ENCODE peak calls at places on chromosome 6, in six cellular contexts. G is activated T-helper 1 cell treated with anti-CD3 and anti-CD28 coated beads, Interleukin-12 subunit alpha, Interleukin-12 subunit beta, Interleukin-2, Interleukin-4 antibody, amounts not matched to agents 30 ng/mL and 10 ng/mL and 1 ng/mL, durations not matched to agents 14 hours and 24 hours and 36 hours; D is SK-N-DZ; Y is Right ventricle myocardium superior; Z is activated CD4-positive, alpha-beta T cell treated with anti-CD3 and anti-CD28 coated beads for 24 hours; P is cardiac muscle cell. O is an unnamed sample.

GRCh38 chr6:9502991-9503761 is 911.7 kb downstream of the TFAP2A start:
- DNase-seq in P (no peak), Y (no peak), Z (no peak), D (no peak), G (no peak), O (no peak)

GRCh38 chr6:117423754-117424153 is 2.0 kb downstream of the ROS1 start:
- DNase-seq in P (no peak), Y (no peak), D (no peak), G (no peak), Z (no peak), O (no peak)

GRCh38 chr6:36715469-36715868 is 17.8 kb downstream of the RAB44 start:
- DNase-seq in Y (no peak), Z (no peak), G (no peak), D (no peak), P (no peak), O (no peak)

GRCh38 chr6:117555882-117556498 is 46.3 kb downstream of the GOPC start:
- DNase-seq in Y (no peak), Z (peak; percentile 53), D (peak; percentile 11), G (peak; percentile 9), P (peak; percentile 51), O (peak; percentile 64)

GRCh38 chr6:127880452-127880851 is 20.4 kb downstream of the THEMIS start:
- DNase-seq in Y (no peak), D (no peak), G (no peak), Z (no peak), P (no peak), O (no peak)

GRCh38 chr6:2209226-2209809 is 36.1 kb downstream of the GMDS start:
- DNase-seq in Y (no peak), P (peak; percentile 58), D (peak; percentile 40), Z (no peak), G (peak; percentile 11), O (peak; percentile 73)

GRCh38 chr6:122416825-122417224 is 17.4 kb downstream of the HSF2 start:
- DNase-seq in P (peak; percentile 77), D (no peak), Z (no peak), G (no peak), Y (no peak), O (no peak)

GRCh38 chr6:44542401-44543116 is 155.1 kb downstream of the CDC5L start:
- DNase-seq in D (no peak), Y (no peak), Z (no peak), G (no peak), P (no peak), O (no peak)

GRCh38 chr6:132391391-132392291 is 9.6 kb downstream of the MOXD1 start:
- DNase-seq in Z (no peak), G (no peak), D (no peak), P (no peak), Y (no peak), O (no peak)

O was measured in NCI-H82.